ENCODE peak calls at places on chromosomes 1 and 21, in nine cellular contexts. U is GM23248; V is upper lobe of right lung; C is cardiac muscle cell; J is breast epithelium; P is neuronal stem cell; Y is CD8-positive, alpha-beta memory T cell; B is fibroblast of lung; O is heart left ventricle. Q is an unnamed sample. For H3K9me3, the result is how much of the 10 kb centered on the place peaks cover.

GRCh38 chr1:203361843-203362524 is 11.1 kb upstream of the FMOD start:
- DNase-seq in U (peak), V (no peak), C (peak), J (no peak), P (no peak), Y (no peak), B (peak), O (no peak), Q (no peak)

GRCh38 chr21:44281801-44282200 is 3.9 kb upstream of the AIRE start:
- DNase-seq in U (no peak), V (no peak), C (no peak), J (no peak), P (no peak), Y (no peak), B (no peak), O (no peak), Q (no peak)

GRCh38 chr1:206518206-206518605 is 10.9 kb downstream of the RASSF5 start:
- DNase-seq in U (no peak), V (peak), C (no peak), J (no peak), P (no peak), Y (no peak), B (no peak), O (no peak), Q (no peak)

GRCh38 chr1:98045211-98046030 is 124.6 kb upstream of the DPYD start:
- DNase-seq in U (peak), V (no peak), C (peak), J (no peak), P (no peak), Y (no peak), B (peak), O (no peak), Q (no peak)

GRCh38 chr1:93338426-93338825 is 7.3 kb upstream of the DR1 start:
- DNase-seq in U (peak), V (no peak), C (peak), J (no peak), P (no peak), Y (no peak), B (peak), O (no peak), Q (peak)

GRCh38 chr1:18142969-18143368 is 35.4 kb downstream of the IGSF21 start:
- DNase-seq in U (no peak), V (no peak), C (no peak), J (no peak), P (no peak), Y (no peak), B (no peak), O (no peak), Q (no peak)

GRCh38 chr1:246934777-246935176 is 3.0 kb upstream of the AHCTF1 start:
- DNase-seq in U (no peak), V (no peak), C (no peak), J (no peak), P (no peak), Y (no peak), B (no peak), O (no peak), Q (no peak)

GRCh38 chr1:89607156-89607555 is 25.8 kb upstream of the LRRC8C start:
- DNase-seq in U (no peak), V (no peak), C (no peak), J (no peak), P (no peak), Y (peak), B (no peak), O (no peak), Q (no peak)

GRCh38 chr1:87279201-87279860 is 49.3 kb upstream of the LMO4 start:
- DNase-seq in U (peak), V (no peak), C (peak), J (no peak), P (no peak), Y (no peak), B (no peak), O (peak), Q (no peak)

GRCh38 chr1:89112871-89113613 is 12.9 kb downstream of the GBP2 start:
- DNase-seq in U (no peak), V (no peak), C (no peak), J (no peak), P (no peak), Y (no peak), B (no peak), O (no peak), Q (no peak)

GRCh38 chr1:176469450-176469985 is 6.5 kb downstream of the PAPPA2 start:
- DNase-seq in U (peak), V (no peak), C (no peak), J (no peak), P (no peak), Y (no peak), B (no peak), O (no peak), Q (no peak)

GRCh38 chr1:47023268-47024137 is at the start of gene CYP4X1:
- DNase-seq in U (peak), V (peak), C (peak), J (no peak), P (no peak), Y (no peak), B (no peak), O (peak), Q (no peak)

GRCh38 chr1:159800177-159800935 is 1.8 kb upstream of the FCRL6 start:
- DNase-seq in U (peak), V (no peak), C (no peak), J (no peak), P (no peak), Y (peak), B (no peak), O (no peak), Q (no peak)

GRCh38 chr1:92029241-92029922 is 403 bp upstream of the EPHX4 start:
- DNase-seq in U (no peak), V (no peak), C (no peak), J (no peak), P (no peak), Y (no peak), B (no peak), O (no peak), Q (no peak)

GRCh38 chr1:94714152-94714551 is 106.0 kb upstream of the SLC44A3 start:
- DNase-seq in U (no peak), V (no peak), C (no peak), J (no peak), P (no peak), Y (no peak), B (no peak), O (no peak), Q (no peak)

GRCh38 chr1:160189649-160190625 is at the start of gene CASQ1:
- DNase-seq in U (peak), V (no peak), C (peak), J (peak), P (no peak), Y (no peak), B (peak), O (peak), Q (no peak)

GRCh38 chr1:101293461-101294045 is 56.7 kb downstream of the S1PR1 start:
- DNase-seq in U (no peak), V (no peak), C (peak), J (no peak), P (no peak), Y (no peak), B (no peak), O (no peak), Q (no peak)

GRCh38 chr1:192610114-192610958 is 25.6 kb upstream of the RGS13 start:
- DNase-seq in U (peak), V (no peak), C (peak), J (no peak), P (no peak), Y (peak), B (peak), O (no peak), Q (no peak)

GRCh38 chr21:37118187-37118826 is 45.3 kb downstream of the TTC3 start:
- DNase-seq in U (no peak), V (no peak), C (no peak), J (no peak), P (no peak), Y (no peak), B (no peak), O (no peak), Q (no peak)

GRCh38 chr1:23742670-23743286 is 493 bp upstream of the ELOA start:
- DNase-seq in U (peak), V (no peak), C (peak), J (no peak), P (no peak), Y (no peak), B (no peak), O (no peak), Q (no peak)

GRCh38 chr1:93668121-93668520 is 13.5 kb downstream of the BCAR3 start:
- DNase-seq in U (no peak), V (no peak), C (peak), J (no peak), P (no peak), Y (no peak), B (no peak), O (no peak), Q (no peak)

GRCh38 chr1:117606608-117607261 is 887 bp downstream of the TENT5C start:
- DNase-seq in U (peak), V (peak), C (peak), J (peak), P (peak), Y (peak), B (peak), O (peak), Q (peak)

DNA sequence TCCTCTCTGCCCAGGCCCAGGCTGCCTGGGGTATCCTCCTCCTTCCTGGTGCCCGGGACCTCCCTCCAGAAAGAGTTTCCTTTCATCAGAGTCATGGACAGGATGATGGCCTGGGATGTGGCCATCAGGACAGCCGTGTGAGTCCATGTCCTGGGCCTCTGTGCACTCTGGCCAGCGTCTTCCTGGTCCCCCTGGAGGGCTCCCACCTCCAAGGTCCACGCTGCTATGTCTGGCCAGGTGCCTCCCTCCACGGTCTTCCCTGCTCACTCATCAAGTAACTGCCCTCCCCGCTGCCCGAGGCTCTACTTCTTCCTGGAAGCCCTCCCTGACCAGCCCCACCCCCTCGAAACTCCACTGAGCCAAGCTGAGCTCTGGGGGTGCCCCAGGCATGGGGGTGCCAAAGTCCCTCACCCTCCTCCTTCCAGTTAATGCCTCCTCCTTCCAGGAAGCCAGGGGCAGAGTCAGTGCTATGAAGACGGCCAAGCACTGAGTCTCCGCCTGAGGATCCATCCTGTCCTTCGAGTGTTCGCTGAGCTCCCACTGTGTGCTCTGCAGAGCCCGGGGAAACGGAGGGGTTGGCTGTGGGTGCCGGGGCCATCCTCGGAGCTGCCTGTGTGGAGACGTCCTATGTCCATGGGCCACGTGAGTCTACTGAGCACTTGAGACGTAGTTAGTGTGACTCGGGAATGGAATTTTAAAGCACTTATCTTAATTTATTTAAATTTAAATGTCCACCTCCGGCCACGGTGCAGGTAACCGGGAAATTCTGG is 28.5 kb upstream of the TTC34 start:
- DNase-seq in U (no peak), V (no peak), C (no peak), J (no peak), P (no peak), Y (no peak), B (no peak), O (no peak), Q (no peak)
- H3K9me3 ChIP-seq in U (under half), V (under half), C (under half), J (under half), P (under half), Y (under half), B (under half), O (under half), Q (under half)

GRCh38 chr1:200907611-200908097 is 13.0 kb downstream of the INAVA start:
- DNase-seq in U (peak), V (no peak), C (peak), J (no peak), P (no peak), Y (no peak), B (no peak), O (no peak), Q (peak)
- H3K27ac ChIP-seq in U (no peak), V (no peak), C (no peak), J (no peak), P (no peak), Y (no peak), B (no peak), O (no peak), Q (no peak)

GRCh38 chr1:248471154-248471553 is 2.0 kb upstream of the OR2T3 start:
- DNase-seq in U (no peak), V (no peak), C (no peak), J (no peak), P (no peak), Y (no peak), B (no peak), O (no peak), Q (no peak)
- H3K9me3 ChIP-seq in U (under half), V (under half), C (under half), J (under half), P (under half), Y (under half), B (under half), O (under half), Q (under half)

GRCh38 chr21:23017989-23018388 is 2019.8 kb downstream of the NCAM2 start:
- DNase-seq in U (no peak), V (no peak), C (no peak), J (no peak), P (no peak), Y (no peak), B (no peak), O (no peak), Q (no peak)
- H3K27ac ChIP-seq in U (no peak), V (no peak), C (no peak), J (no peak), P (no peak), Y (no peak), B (no peak), O (no peak), Q (no peak)

DNA sequence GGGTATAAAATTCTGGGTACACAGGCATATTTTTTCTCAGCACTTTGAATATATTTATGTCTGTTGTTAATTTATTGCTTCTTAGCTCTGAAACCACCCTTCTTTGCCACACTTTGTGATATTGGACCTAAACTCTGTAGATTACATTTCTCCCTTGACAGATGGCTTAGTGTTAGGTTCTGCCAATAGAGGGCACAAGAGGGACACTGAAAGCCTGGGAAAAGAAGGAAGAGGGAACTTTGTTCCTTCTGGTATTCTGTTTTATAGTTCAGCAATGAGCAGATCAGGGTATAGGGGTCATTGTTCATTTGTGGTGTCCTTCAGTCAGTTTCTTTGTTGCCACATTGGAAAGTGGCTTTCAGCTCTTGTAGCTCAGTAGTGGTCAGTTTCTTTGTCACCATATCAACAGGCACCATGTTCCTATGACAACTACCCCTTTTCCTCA is 423.5 kb upstream of the PROX1 start:
- DNase-seq in U (no peak), V (no peak), C (no peak), J (no peak), P (peak), Y (no peak), B (no peak), O (no peak), Q (no peak)
- H3K9me3 ChIP-seq in U (under half), V (under half), C (under half), J (under half), P (under half), Y (under half), B (under half), O (under half), Q (under half)

Q was measured in PC-9.